ENCODE peak calls at places on chromosomes 2 and 18, in nine cellular contexts. D is A549; O is aorta; G is lower lobe of right lung; F is Caco-2; Z is GM23248; T is SK-N-MC; M is mucosa of descending colon; X is CD4-positive, alpha-beta memory T cell. Y is an unnamed sample. For H3K9me3, the result is how much of the 10 kb centered on the place peaks cover.

GRCh38 chr2:234404957-234405356 is 91.9 kb downstream of the ARL4C start:
- DNase-seq in M (no peak), D (no peak), Z (no peak), T (no peak), O (no peak), G (no peak), X (no peak), F (no peak), Y (no peak)

GRCh38 chr18:34314847-34315246 is 90.1 kb upstream of the NOL4 start:
- DNase-seq in X (no peak), M (no peak), D (no peak), F (no peak), G (no peak), O (no peak), Z (no peak), T (no peak), Y (no peak)

GRCh38 chr18:8389391-8390340 is 219.6 kb upstream of the RAB12 start:
- DNase-seq in F (peak), O (peak), D (peak), Z (peak), X (no peak), M (peak), G (peak), T (peak), Y (peak)

GRCh38 chr2:31333527-31334183 is 80.9 kb downstream of the XDH start:
- DNase-seq in D (peak), F (peak), Z (peak), X (peak), T (peak), G (peak), M (peak), O (peak), Y (peak)

GRCh38 chr2:187689372-187689771 is 135.1 kb upstream of the TFPI start:
- DNase-seq in T (no peak), O (no peak), Z (peak), D (peak), X (no peak), M (no peak), G (no peak), F (no peak), Y (no peak)

GRCh38 chr2:215830313-215830712 is 183.0 kb downstream of the MREG start:
- DNase-seq in O (peak), T (no peak), Z (peak), F (peak), M (no peak), X (no peak), D (peak), G (peak), Y (no peak)

GRCh38 chr2:221044781-221045180 is 527.3 kb downstream of the EPHA4 start:
- DNase-seq in Z (no peak), X (no peak), D (no peak), G (no peak), O (no peak), F (no peak), M (no peak), T (no peak), Y (no peak)

GRCh38 chr2:181953773-181954537 is 31.7 kb upstream of the PPP1R1C start:
- DNase-seq in G (peak), F (no peak), T (peak), O (peak), M (peak), X (peak), D (peak), Z (peak), Y (peak)

GRCh38 chr2:216950547-216950946 is 90.7 kb upstream of the TNP1 start:
- DNase-seq in M (no peak), T (no peak), X (no peak), D (no peak), F (no peak), Z (no peak), O (no peak), G (no peak), Y (no peak)

GRCh38 chr18:46152436-46152807 is 48.2 kb downstream of the HAUS1 start:
- DNase-seq in O (no peak), F (no peak), M (no peak), G (peak), D (peak), Z (peak), X (no peak), T (no peak), Y (no peak)

GRCh38 chr18:9404565-9405060 is 70.0 kb downstream of the TWSG1 start:
- DNase-seq in T (no peak), X (peak), O (no peak), G (no peak), F (no peak), M (no peak), Z (no peak), D (no peak), Y (no peak)

GRCh38 chr2:73082523-73083410 is 11.3 kb upstream of the SFXN5 start:
- DNase-seq in D (no peak), X (no peak), Z (no peak), T (no peak), F (no peak), G (no peak), O (no peak), M (no peak), Y (no peak)

GRCh38 chr2:184302506-184302905 is 295.8 kb upstream of the ZNF804A start:
- DNase-seq in O (no peak), M (no peak), T (no peak), Z (peak), G (no peak), D (no peak), F (no peak), X (no peak), Y (no peak)

GRCh38 chr2:12990523-12990922 is 273.8 kb downstream of the TRIB2 start:
- DNase-seq in O (no peak), M (no peak), G (no peak), F (no peak), D (no peak), X (no peak), Z (peak), T (no peak), Y (no peak)

GRCh38 chr18:40878371-40878770 is 1076.7 kb upstream of the PIK3C3 start:
- DNase-seq in X (no peak), F (no peak), O (no peak), D (no peak), M (no peak), Z (no peak), T (no peak), G (no peak), Y (no peak)

GRCh38 chr2:78262713-78263375 is 740.7 kb upstream of the LRRTM4 start:
- DNase-seq in X (no peak), D (no peak), Z (no peak), G (no peak), O (no peak), F (no peak), M (no peak), T (no peak), Y (no peak)

GRCh38 chr18:77249583-77250500 is at the start of gene GALR1:
- DNase-seq in D (no peak), F (no peak), X (no peak), Z (peak), G (no peak), M (no peak), T (no peak), O (no peak), Y (no peak)

GRCh38 chr2:96506016-96506906 is 1.1 kb upstream of the NEURL3 start:
- DNase-seq in Z (no peak), T (no peak), M (no peak), F (no peak), X (no peak), G (no peak), D (no peak), O (no peak), Y (no peak)

GRCh38 chr18:3873211-3873610 is 423.2 kb downstream of the TGIF1 start:
- DNase-seq in O (no peak), T (no peak), F (no peak), G (no peak), M (no peak), Z (no peak), D (no peak), X (no peak), Y (no peak)

GRCh38 chr2:109275120-109276040 is 146.4 kb downstream of the SH3RF3 start:
- DNase-seq in F (no peak), T (no peak), D (no peak), M (no peak), X (no peak), Z (no peak), G (no peak), O (no peak), Y (peak)

GRCh38 chr2:161651547-161651946 is 27.3 kb downstream of the SLC4A10 start:
- DNase-seq in T (no peak), Z (no peak), O (no peak), G (peak), F (no peak), D (no peak), M (peak), X (no peak), Y (no peak)

GRCh38 chr2:26922638-26923466 is 47.6 kb upstream of the MAPRE3 start:
- DNase-seq in T (no peak), X (peak), D (peak), O (no peak), M (no peak), Z (peak), G (no peak), F (peak), Y (no peak)

GRCh38 chr2:223586261-223586660 is 15.9 kb downstream of the SCG2 start:
- DNase-seq in O (no peak), F (no peak), Z (peak), X (no peak), G (no peak), D (peak), T (no peak), M (no peak), Y (no peak)

GRCh38 chr2:142997254-142997653 is 119.8 kb downstream of the KYNU start:
- DNase-seq in G (no peak), Z (no peak), D (no peak), O (no peak), T (no peak), F (no peak), M (no peak), X (no peak), Y (no peak)

GRCh38 chr2:128468186-128468585 is 149.5 kb upstream of the HS6ST1 start:
- DNase-seq in T (no peak), M (no peak), D (no peak), X (no peak), G (no peak), O (no peak), F (no peak), Z (peak), Y (peak)

GRCh38 chr2:128465246-128466170 is 146.8 kb upstream of the HS6ST1 start:
- DNase-seq in T (no peak), G (no peak), X (no peak), F (no peak), O (no peak), Z (no peak), D (no peak), M (no peak), Y (peak)

GRCh38 chr2:128464456-128464855 is 145.8 kb upstream of the HS6ST1 start:
- DNase-seq in G (no peak), D (no peak), Z (no peak), X (no peak), F (no peak), T (no peak), O (no peak), M (no peak), Y (no peak)

GRCh38 chr2:128467321-128467901 is 148.7 kb upstream of the HS6ST1 start:
- DNase-seq in M (no peak), Z (peak), F (no peak), D (no peak), X (no peak), T (no peak), O (no peak), G (no peak), Y (peak)

DNA sequence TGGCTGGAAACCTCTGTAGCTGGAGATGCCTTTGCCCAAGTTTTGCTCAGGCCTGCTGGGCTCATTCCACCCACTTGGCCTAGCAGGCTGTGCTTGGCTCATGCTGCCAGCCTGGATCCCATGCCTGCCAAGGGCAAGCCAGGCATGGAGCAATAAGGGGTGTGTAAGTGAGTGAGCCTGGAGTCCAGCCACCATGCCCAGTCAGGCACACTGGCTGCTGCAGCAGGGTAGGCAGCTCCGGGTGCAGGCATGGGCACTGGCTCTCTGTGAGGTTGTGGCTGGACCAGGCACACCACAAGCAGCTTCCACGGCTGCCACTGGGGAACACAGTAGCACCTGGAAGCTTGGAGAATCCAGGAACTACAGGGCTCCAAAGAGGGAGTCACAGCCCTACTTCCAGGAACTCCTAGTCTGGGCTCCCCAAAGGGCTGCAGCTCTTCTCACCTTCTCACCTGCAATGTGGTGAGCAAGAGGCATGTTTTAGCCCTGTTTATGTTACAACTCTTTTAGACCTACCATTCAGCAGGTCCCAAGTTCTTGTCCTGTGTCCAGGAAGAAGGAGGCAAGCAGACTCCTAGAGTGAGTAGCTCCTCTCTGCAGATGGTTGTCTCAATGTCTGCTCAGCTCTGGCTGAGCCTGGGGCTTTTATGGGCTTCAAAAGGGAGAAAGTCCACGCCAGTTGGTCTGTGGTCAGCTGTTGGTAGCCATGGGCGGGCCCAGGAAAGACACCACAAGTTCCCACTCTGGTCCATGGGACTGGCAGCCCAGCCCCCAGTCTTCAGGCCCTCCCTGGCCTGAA is 147.9 kb upstream of the HS6ST1 start:
- DNase-seq in G (no peak), D (no peak), O (peak), M (no peak), X (no peak), T (no peak), Z (peak), F (no peak), Y (peak)
- H3K9me3 ChIP-seq in G (under half), D (under half), O (under half), M (under half), X (under half), T (under half), Z (under half), F (under half), Y (under half)

GRCh38 chr2:232798156-232798555 is 21.8 kb upstream of the KCNJ13 start:
- DNase-seq in O (no peak), D (no peak), F (no peak), G (no peak), Z (no peak), X (no peak), M (no peak), T (no peak), Y (no peak)
- H3K9me3 ChIP-seq in O (under half), D (under half), F (under half), G (under half), Z (under half), X (under half), M (under half), T (under half), Y (under half)

DNA sequence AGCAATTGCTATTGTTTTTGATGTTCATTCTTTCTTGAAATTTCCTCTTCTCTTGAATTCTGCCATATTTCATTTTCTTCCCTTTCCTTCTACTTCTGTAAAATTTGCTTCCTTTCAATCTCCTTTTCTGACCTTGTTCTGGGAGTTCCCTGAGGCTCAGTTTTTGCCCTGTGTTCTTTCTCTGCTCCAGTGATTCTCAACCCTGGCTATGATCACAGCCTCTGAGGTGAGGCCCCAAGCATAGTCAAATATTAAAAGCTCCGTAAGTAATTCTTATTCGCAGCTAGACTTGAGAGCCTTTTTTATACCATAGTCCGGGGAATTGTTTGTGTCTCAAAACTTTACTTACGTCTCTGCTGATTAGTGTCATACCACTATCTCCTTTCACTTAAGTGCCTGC is 282.9 kb downstream of the PARD3B start:
- DNase-seq in F (no peak), M (no peak), X (no peak), T (no peak), D (no peak), Z (no peak), O (no peak), G (no peak), Y (no peak)
- H3K9me3 ChIP-seq in F (under half), M (under half), X (under half), T (under half), D (under half), Z (under half), O (under half), G (under half), Y (under half)

DNA sequence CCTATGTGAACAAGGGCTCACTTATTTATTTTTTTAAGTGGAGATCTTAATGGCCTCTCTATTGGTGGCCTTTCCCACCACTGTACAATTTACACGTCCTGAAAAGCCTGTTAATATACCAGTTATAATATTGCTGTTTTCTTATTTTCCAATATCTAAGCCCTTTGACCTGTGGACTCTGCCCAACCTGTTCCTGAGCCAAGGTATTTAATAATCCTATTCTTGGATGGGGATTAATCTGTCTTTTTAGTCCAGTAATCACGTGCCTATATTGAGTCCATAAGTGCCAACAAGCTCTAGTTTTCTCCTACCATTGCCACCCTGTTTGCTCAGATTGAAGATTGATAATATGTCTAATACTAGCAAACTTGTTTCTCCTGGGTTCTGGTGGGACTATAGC is 42.7 kb downstream of the MBD5 start:
- DNase-seq in Z (no peak), M (no peak), G (no peak), X (no peak), F (no peak), T (no peak), O (no peak), D (no peak), Y (no peak)
- H3K9me3 ChIP-seq in Z (under half), M (under half), G (under half), X (under half), F (under half), T (under half), O (under half), D (under half), Y (under half)

DNA sequence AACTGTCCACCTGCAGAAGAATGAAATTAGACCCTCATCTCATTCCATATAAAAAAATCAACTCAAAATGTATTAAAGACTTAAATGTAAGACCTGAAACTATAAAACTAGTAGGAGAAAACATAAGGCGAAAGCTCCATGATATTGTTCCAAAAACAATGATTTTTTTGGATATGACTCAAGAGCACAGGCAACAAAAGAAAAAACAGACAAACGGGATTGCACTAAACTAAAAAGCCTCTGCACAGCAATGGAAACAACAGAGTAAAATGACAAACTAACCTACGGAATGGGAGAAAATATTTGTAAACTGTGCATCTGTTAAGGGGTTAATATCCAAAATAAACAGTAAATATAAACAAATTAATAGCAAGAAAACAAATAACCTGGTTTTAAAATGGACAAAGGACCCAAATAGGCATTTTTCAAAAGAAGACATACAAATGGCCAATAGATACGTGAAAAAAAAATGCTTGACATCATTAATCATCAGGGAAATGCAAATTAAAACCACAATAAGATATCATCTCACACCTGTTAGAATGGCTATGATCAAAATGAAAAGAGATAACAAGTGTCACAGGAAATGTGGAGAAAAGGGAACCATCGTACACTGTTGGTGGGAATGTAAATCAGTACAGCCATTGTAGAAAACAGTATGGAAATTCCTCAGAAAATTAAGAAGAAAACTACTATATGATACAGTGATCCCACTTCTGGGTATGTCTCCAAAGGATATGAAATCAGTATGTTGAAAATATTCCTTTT is 26.6 kb downstream of the LRRFIP1 start:
- DNase-seq in T (no peak), F (no peak), G (no peak), M (no peak), X (no peak), O (no peak), Z (no peak), D (no peak), Y (no peak)
- H3K9me3 ChIP-seq in T (under half), F (under half), G (under half), M (under half), X (under half), O (under half), Z (under half), D (under half), Y (under half)

GRCh38 chr18:78429127-78430108 is 550.2 kb upstream of the SALL3 start:
- DNase-seq in T (no peak), D (no peak), O (no peak), F (no peak), X (no peak), M (no peak), Z (no peak), G (no peak), Y (no peak)

GRCh38 chr18:78431606-78432005 is 548.0 kb upstream of the SALL3 start:
- DNase-seq in O (no peak), X (no peak), F (no peak), Z (no peak), G (no peak), M (no peak), T (no peak), D (no peak), Y (no peak)

GRCh38 chr18:78423776-78424175 is 555.8 kb upstream of the SALL3 start:
- DNase-seq in Z (no peak), O (no peak), M (no peak), T (no peak), X (no peak), G (no peak), F (no peak), D (no peak), Y (no peak)

GRCh38 chr18:78430171-78430857 is 549.3 kb upstream of the SALL3 start:
- DNase-seq in M (no peak), D (no peak), G (no peak), X (no peak), O (no peak), Z (no peak), T (no peak), F (no peak), Y (no peak)

DNA sequence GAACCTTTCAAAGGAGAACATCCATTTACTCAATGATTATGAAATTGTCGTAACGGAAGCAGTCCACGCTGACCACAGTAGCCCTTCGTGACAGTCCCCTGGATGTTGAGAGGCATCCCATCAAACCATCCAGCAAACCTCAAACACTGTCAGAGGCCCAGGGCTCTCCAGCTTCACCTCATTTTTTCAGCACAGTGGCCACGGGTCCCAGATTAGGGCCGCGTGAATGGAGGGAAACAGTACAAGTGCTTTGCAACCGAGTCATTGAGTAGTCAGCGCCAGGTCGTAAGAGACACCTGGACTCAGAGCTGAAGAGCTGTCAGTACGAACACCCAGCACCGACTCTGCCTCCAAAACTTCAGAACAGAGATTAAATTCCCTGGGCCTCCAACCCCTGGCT is 552.5 kb upstream of the SALL3 start:
- DNase-seq in D (no peak), T (no peak), F (no peak), O (no peak), M (no peak), G (no peak), X (no peak), Z (no peak), Y (no peak)
- H3K9me3 ChIP-seq in D (under half), T (under half), F (under half), O (under half), M (under half), G (under half), X (under half), Z (under half), Y (under half)

Y was measured in upper lobe of right lung.